ENCODE peak calls at places on chromosomes 6 and 20, in five cellular contexts. One of them, this sample, is unnamed.

GRCh38 chr6:169237496-169238134 is 16.0 kb downstream of the THBS2 start:
- DNase-seq in AG04450: no peak
- DNase-seq in aorta: peak; percentile 55
- DNase-seq in lower lobe of right lung: no peak
- DNase-seq in sigmoid colon: no peak
- DNase-seq in this sample: no peak

GRCh38 chr20:32626859-32627636 is 41.9 kb upstream of the NOL4L start:
- DNase-seq in AG04450: no peak
- DNase-seq in aorta: no peak
- DNase-seq in lower lobe of right lung: no peak
- DNase-seq in sigmoid colon: no peak
- DNase-seq in this sample: peak; percentile 23

GRCh38 chr6:149951096-149951495 is 9.3 kb downstream of the ULBP2 start:
- DNase-seq in AG04450: no peak
- DNase-seq in aorta: no peak
- DNase-seq in lower lobe of right lung: no peak
- DNase-seq in sigmoid colon: no peak
- DNase-seq in this sample: no peak

GRCh38 chr6:15329154-15329781 is 83.4 kb downstream of the JARID2 start:
- DNase-seq in AG04450: peak; percentile 77
- DNase-seq in aorta: no peak
- DNase-seq in lower lobe of right lung: no peak
- DNase-seq in sigmoid colon: no peak
- DNase-seq in this sample: no peak

GRCh38 chr6:43242908-43243648 is at the start of gene TTBK1:
- DNase-seq in AG04450: no peak
- DNase-seq in aorta: no peak
- DNase-seq in lower lobe of right lung: no peak
- DNase-seq in sigmoid colon: no peak
- DNase-seq in this sample: peak; percentile 20

GRCh38 chr6:166998256-166999144 is 697 bp upstream of the CEP43 start:
- DNase-seq in AG04450: no peak
- DNase-seq in aorta: peak; percentile 55
- DNase-seq in lower lobe of right lung: peak; percentile 59
- DNase-seq in sigmoid colon: peak; percentile 63
- DNase-seq in this sample: no peak

GRCh38 chr20:15857131-15857784 is 716.0 kb downstream of the KIF16B start:
- DNase-seq in AG04450: no peak
- DNase-seq in aorta: no peak
- DNase-seq in lower lobe of right lung: no peak
- DNase-seq in sigmoid colon: no peak
- DNase-seq in this sample: no peak

GRCh38 chr6:46832816-46833215 is 39.6 kb downstream of the MEP1A start:
- DNase-seq in AG04450: no peak
- DNase-seq in aorta: no peak
- DNase-seq in lower lobe of right lung: no peak
- DNase-seq in sigmoid colon: no peak
- DNase-seq in this sample: no peak

GRCh38 chr20:45341579-45341938 is 6.7 kb downstream of the SDC4 start:
- DNase-seq in AG04450: no peak
- DNase-seq in aorta: no peak
- DNase-seq in lower lobe of right lung: no peak
- DNase-seq in sigmoid colon: no peak
- DNase-seq in this sample: no peak

GRCh38 chr6:89951574-89952360 is 57.5 kb downstream of the GJA10 start:
- DNase-seq in AG04450: no peak
- DNase-seq in aorta: no peak
- DNase-seq in lower lobe of right lung: no peak
- DNase-seq in sigmoid colon: no peak
- DNase-seq in this sample: peak; percentile 25

GRCh38 chr6:112786801-112787200 is 439.7 kb downstream of the RFPL4B start:
- DNase-seq in AG04450: no peak
- DNase-seq in aorta: no peak
- DNase-seq in lower lobe of right lung: no peak
- DNase-seq in sigmoid colon: no peak
- DNase-seq in this sample: no peak

GRCh38 chr6:87257975-87258374 is 64.4 kb upstream of the SMIM8 start:
- DNase-seq in AG04450: no peak
- DNase-seq in aorta: no peak
- DNase-seq in lower lobe of right lung: no peak
- DNase-seq in sigmoid colon: no peak
- DNase-seq in this sample: no peak

GRCh38 chr6:130535242-130535641 is 169.4 kb downstream of the TMEM200A start:
- DNase-seq in AG04450: no peak
- DNase-seq in aorta: no peak
- DNase-seq in lower lobe of right lung: no peak
- DNase-seq in sigmoid colon: no peak
- DNase-seq in this sample: no peak

GRCh38 chr20:38275815-38276550 is 15.4 kb upstream of the KIAA1755 start:
- DNase-seq in AG04450: peak; percentile 57
- DNase-seq in aorta: no peak
- DNase-seq in lower lobe of right lung: no peak
- DNase-seq in sigmoid colon: peak; percentile 46
- DNase-seq in this sample: no peak

GRCh38 chr6:128554302-128554701 is 33.9 kb upstream of the PTPRK start:
- DNase-seq in AG04450: no peak
- DNase-seq in aorta: no peak
- DNase-seq in lower lobe of right lung: no peak
- DNase-seq in sigmoid colon: no peak
- DNase-seq in this sample: no peak

GRCh38 chr6:108102965-108103364 is 28.4 kb upstream of the OSTM1 start:
- DNase-seq in AG04450: no peak
- DNase-seq in aorta: no peak
- DNase-seq in lower lobe of right lung: no peak
- DNase-seq in sigmoid colon: no peak
- DNase-seq in this sample: no peak

GRCh38 chr6:142474446-142475289 is 172.9 kb downstream of the ADGRG6 start:
- DNase-seq in AG04450: peak; percentile 44
- DNase-seq in aorta: no peak
- DNase-seq in lower lobe of right lung: no peak
- DNase-seq in sigmoid colon: no peak
- DNase-seq in this sample: peak; percentile 3

GRCh38 chr6:169499728-169500265 is 202.0 kb downstream of the WDR27 start:
- DNase-seq in AG04450: no peak
- DNase-seq in aorta: peak; percentile 53
- DNase-seq in lower lobe of right lung: no peak
- DNase-seq in sigmoid colon: no peak
- DNase-seq in this sample: no peak

GRCh38 chr20:62914436-62914835 is 11.9 kb downstream of the DIDO1 start:
- DNase-seq in AG04450: no peak
- DNase-seq in aorta: no peak
- DNase-seq in lower lobe of right lung: peak; percentile 16
- DNase-seq in sigmoid colon: no peak
- DNase-seq in this sample: no peak

GRCh38 chr20:39225536-39225935 is 263.4 kb downstream of the DHX35 start:
- DNase-seq in AG04450: no peak
- DNase-seq in aorta: no peak
- DNase-seq in lower lobe of right lung: no peak
- DNase-seq in sigmoid colon: no peak
- DNase-seq in this sample: no peak

GRCh38 chr6:143271024-143271423 is 179.5 kb downstream of the ADAT2 start:
- DNase-seq in AG04450: peak; percentile 61
- DNase-seq in aorta: no peak
- DNase-seq in lower lobe of right lung: no peak
- DNase-seq in sigmoid colon: no peak
- DNase-seq in this sample: no peak

GRCh38 chr20:37379967-37380828 is 34.3 kb downstream of the SRC start:
- DNase-seq in AG04450: no peak
- DNase-seq in aorta: no peak
- DNase-seq in lower lobe of right lung: peak; percentile 32
- DNase-seq in sigmoid colon: peak; percentile 43
- DNase-seq in this sample: no peak

GRCh38 chr6:106973018-106973840 is 1.3 kb downstream of the CD24 start:
- DNase-seq in AG04450: no peak
- DNase-seq in aorta: peak; percentile 46
- DNase-seq in lower lobe of right lung: peak; percentile 53
- DNase-seq in sigmoid colon: no peak
- DNase-seq in this sample: no peak

GRCh38 chr20:43138061-43138860 is 51.4 kb downstream of the PTPRT start:
- DNase-seq in AG04450: no peak
- DNase-seq in aorta: no peak
- DNase-seq in lower lobe of right lung: no peak
- DNase-seq in sigmoid colon: no peak
- DNase-seq in this sample: no peak

GRCh38 chr6:146775227-146775626 is 176.5 kb downstream of the ADGB start:
- DNase-seq in AG04450: no peak
- DNase-seq in aorta: no peak
- DNase-seq in lower lobe of right lung: no peak
- DNase-seq in sigmoid colon: no peak
- DNase-seq in this sample: no peak

GRCh38 chr6:56091159-56091869 is 156.1 kb downstream of the COL21A1 start:
- DNase-seq in AG04450: peak; percentile 58
- DNase-seq in aorta: no peak
- DNase-seq in lower lobe of right lung: no peak
- DNase-seq in sigmoid colon: no peak
- DNase-seq in this sample: no peak

GRCh38 chr6:25050356-25050755 is 114.6 kb upstream of the RIPOR2 start:
- DNase-seq in AG04450: peak; percentile 68
- DNase-seq in aorta: no peak
- DNase-seq in lower lobe of right lung: no peak
- DNase-seq in sigmoid colon: no peak
- DNase-seq in this sample: no peak

GRCh38 chr6:130776287-130776925 is 50.8 kb upstream of the SMLR1 start:
- DNase-seq in AG04450: no peak
- DNase-seq in aorta: no peak
- DNase-seq in lower lobe of right lung: no peak
- DNase-seq in sigmoid colon: no peak
- DNase-seq in this sample: no peak

GRCh38 chr6:126143650-126144260 is 157.4 kb downstream of the TRMT11 start:
- DNase-seq in AG04450: no peak
- DNase-seq in aorta: no peak
- DNase-seq in lower lobe of right lung: no peak
- DNase-seq in sigmoid colon: no peak
- DNase-seq in this sample: no peak

GRCh38 chr20:9053108-9053507 is 15.8 kb upstream of the PLCB4 start:
- DNase-seq in AG04450: no peak
- DNase-seq in aorta: no peak
- DNase-seq in lower lobe of right lung: no peak
- DNase-seq in sigmoid colon: no peak
- DNase-seq in this sample: no peak

GRCh38 chr6:4356899-4357659 is 221.7 kb upstream of the ECI2 start:
- DNase-seq in AG04450: no peak
- DNase-seq in aorta: no peak
- DNase-seq in lower lobe of right lung: no peak
- DNase-seq in sigmoid colon: no peak
- DNase-seq in this sample: no peak
- H3K27ac ChIP-seq in AG04450: no peak overlapping the region
- H3K27ac ChIP-seq in aorta: no peak overlapping the region
- H3K27ac ChIP-seq in lower lobe of right lung: no peak overlapping the region
- H3K27ac ChIP-seq in sigmoid colon: no peak overlapping the region
- H3K27ac ChIP-seq in this sample: no peak overlapping the region

GRCh38 chr6:37565267-37566208 is 65.8 kb upstream of the CCDC167 start:
- DNase-seq in AG04450: no peak
- DNase-seq in aorta: no peak
- DNase-seq in lower lobe of right lung: no peak
- DNase-seq in sigmoid colon: no peak
- DNase-seq in this sample: peak; percentile 57
- H3K27ac ChIP-seq in AG04450: no peak overlapping the region
- H3K27ac ChIP-seq in aorta: no peak overlapping the region
- H3K27ac ChIP-seq in lower lobe of right lung: no peak overlapping the region
- H3K27ac ChIP-seq in sigmoid colon: no peak overlapping the region
- H3K27ac ChIP-seq in this sample: no peak overlapping the region

DNA sequence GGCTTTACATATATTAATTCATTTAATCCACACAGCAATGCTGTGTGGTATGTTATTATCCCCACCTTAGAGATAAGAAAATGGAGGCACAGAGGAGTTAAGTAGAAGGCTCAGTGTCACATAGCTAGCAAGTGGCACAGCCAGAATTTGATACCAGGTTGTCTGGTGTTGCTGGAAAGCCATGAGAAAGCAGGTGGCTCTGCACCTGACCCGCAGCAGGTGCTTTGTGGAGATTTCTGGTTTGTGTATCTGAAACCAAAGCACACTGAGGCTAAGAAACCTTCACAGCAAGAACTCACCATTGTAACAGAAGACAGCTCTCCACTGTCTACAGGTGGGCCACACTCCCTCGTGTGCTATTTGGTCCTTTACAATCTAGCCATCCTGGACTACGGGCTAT is 7.5 kb downstream of the ELMO2 start:
- DNase-seq in AG04450: no peak
- DNase-seq in aorta: no peak
- DNase-seq in lower lobe of right lung: no peak
- DNase-seq in sigmoid colon: no peak
- DNase-seq in this sample: no peak
- H3K27ac ChIP-seq in AG04450: no peak overlapping the region
- H3K27ac ChIP-seq in aorta: peak overlapping the region; percentile 63
- H3K27ac ChIP-seq in lower lobe of right lung: peak overlapping the region; percentile 81
- H3K27ac ChIP-seq in sigmoid colon: peak overlapping the region; percentile 79
- H3K27ac ChIP-seq in this sample: no peak overlapping the region

DNA sequence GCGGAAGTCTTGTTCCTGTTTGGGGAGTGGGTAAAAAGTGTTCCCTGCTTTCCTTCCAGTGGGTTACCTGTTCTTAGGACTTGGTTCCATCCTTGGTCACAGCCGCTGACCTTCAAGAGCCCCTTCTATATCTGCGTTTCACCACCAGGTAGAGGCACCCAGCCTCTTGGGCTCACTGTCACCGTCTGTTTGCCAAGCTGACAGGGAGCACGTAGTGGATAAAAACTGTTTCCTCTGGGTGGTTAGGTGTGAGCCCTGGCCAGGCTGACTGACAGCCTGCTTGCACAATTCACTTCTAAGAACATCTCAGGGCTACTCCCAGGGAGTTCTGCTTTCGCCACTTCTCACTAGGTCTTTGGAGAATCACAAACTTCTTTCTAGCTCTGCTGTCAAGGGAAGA is 1.8 kb upstream of the JPH2 start:
- DNase-seq in AG04450: no peak
- DNase-seq in aorta: no peak
- DNase-seq in lower lobe of right lung: no peak
- DNase-seq in sigmoid colon: peak; percentile 80
- DNase-seq in this sample: no peak
- H3K27ac ChIP-seq in AG04450: no peak overlapping the region
- H3K27ac ChIP-seq in aorta: no peak overlapping the region
- H3K27ac ChIP-seq in lower lobe of right lung: no peak overlapping the region
- H3K27ac ChIP-seq in sigmoid colon: peak overlapping the region; percentile 91
- H3K27ac ChIP-seq in this sample: no peak overlapping the region

This sample was measured in caudate nucleus.